ENCODE peak calls at places on chromosomes 7 and 10, in eight cellular contexts. E is stimulated activated CD8-positive, alpha-beta memory T cell treated with anti-CD3 and anti-CD28 coated beads, Interleukin-15, amount 100 ng/mL, for 1 hour; Y is pancreas; I is stimulated activated CD4-positive, alpha-beta T cell treated with anti-CD3 and anti-CD28 coated beads, Interleukin-12 subunit alpha, Interleukin-12 subunit beta, amount 100 ng/mL, for 4 hours; W is psoas muscle; V is RCC 7860; O is uterus; H is lower lobe of right lung. S is an unnamed sample.

GRCh38 chr10:77836299-77836820 is 90.2 kb downstream of the DLG5 start:
- DNase-seq in Y (no peak), E (peak), W (peak), H (peak), O (no peak), V (no peak), I (peak), S (no peak)

GRCh38 chr7:34991938-34992840 is 45.1 kb downstream of the DPY19L1 start:
- DNase-seq in I (peak), E (peak), W (no peak), O (no peak), V (peak), H (no peak), Y (no peak), S (no peak)

GRCh38 chr10:79399242-79399831 is 46.1 kb downstream of the ZCCHC24 start:
- DNase-seq in V (peak), I (no peak), H (peak), W (peak), E (no peak), Y (peak), O (peak), S (peak)

GRCh38 chr7:27202018-27202740 is 2.3 kb upstream of the HOXA13 start:
- DNase-seq in Y (no peak), W (no peak), O (no peak), I (no peak), V (no peak), H (no peak), E (no peak), S (no peak)

GRCh38 chr7:12504144-12504543 is 66.4 kb upstream of the SCIN start:
- DNase-seq in V (no peak), E (no peak), H (no peak), I (no peak), O (no peak), Y (no peak), W (no peak), S (no peak)

GRCh38 chr7:45980181-45980905 is 59.3 kb upstream of the IGFBP3 start:
- DNase-seq in H (no peak), E (no peak), O (no peak), W (no peak), Y (no peak), I (no peak), V (no peak), S (no peak)

GRCh38 chr10:33706191-33706590 is 371.7 kb upstream of the NRP1 start:
- DNase-seq in W (peak), O (peak), V (no peak), E (no peak), H (no peak), Y (no peak), I (no peak), S (no peak)

GRCh38 chr10:123837771-123838170 is 53.8 kb downstream of the CPXM2 start:
- DNase-seq in E (no peak), O (no peak), V (no peak), Y (no peak), H (no peak), I (no peak), W (no peak), S (no peak)

GRCh38 chr10:28806481-28806880 is 129.2 kb downstream of the BAMBI start:
- DNase-seq in E (no peak), O (peak), I (no peak), Y (no peak), W (no peak), V (no peak), H (no peak), S (no peak)

GRCh38 chr10:71848325-71849277 is 2.5 kb downstream of the PSAP start:
- DNase-seq in W (no peak), Y (no peak), E (no peak), V (peak), I (no peak), H (no peak), O (no peak), S (no peak)

GRCh38 chr10:113765910-113766309 is 14.4 kb downstream of the PLEKHS1 start:
- DNase-seq in Y (no peak), I (no peak), E (no peak), H (no peak), W (no peak), V (no peak), O (no peak), S (no peak)

GRCh38 chr7:157547102-157547501 is 210.3 kb downstream of the DNAJB6 start:
- DNase-seq in H (peak), Y (no peak), E (no peak), O (no peak), W (no peak), I (no peak), V (no peak), S (no peak)

GRCh38 chr10:36448760-36449681 is 676.4 kb upstream of the ANKRD30A start:
- DNase-seq in E (no peak), O (no peak), H (no peak), W (no peak), I (no peak), V (no peak), Y (no peak), S (peak)

GRCh38 chr10:130044067-130045061 is 66.3 kb downstream of the C10orf143 start:
- DNase-seq in H (no peak), E (no peak), Y (no peak), V (no peak), I (no peak), O (peak), W (no peak), S (no peak)

GRCh38 chr7:27423290-27423689 is 180.7 kb downstream of the EVX1 start:
- DNase-seq in H (no peak), O (peak), I (no peak), W (no peak), V (no peak), Y (no peak), E (no peak), S (no peak)

GRCh38 chr7:102455596-102455995 is 9.1 kb downstream of the ALKBH4 start:
- DNase-seq in V (no peak), E (no peak), I (no peak), W (no peak), H (no peak), Y (no peak), O (no peak), S (no peak)

GRCh38 chr7:70684173-70684572 is 447.8 kb upstream of the GALNT17 start:
- DNase-seq in E (no peak), Y (no peak), I (no peak), O (no peak), H (no peak), V (no peak), W (no peak), S (no peak)

GRCh38 chr7:127208351-127208750 is 44.4 kb downstream of the GRM8 start:
- DNase-seq in W (no peak), E (no peak), H (no peak), V (no peak), Y (no peak), O (no peak), I (no peak), S (no peak)

GRCh38 chr7:121531175-121532070 is 135.3 kb upstream of the FAM3C start:
- DNase-seq in H (no peak), I (no peak), E (no peak), V (peak), W (no peak), O (no peak), Y (no peak), S (no peak)

GRCh38 chr10:45532501-45532900 is 140.1 kb downstream of the ZFAND4 start:
- DNase-seq in Y (no peak), V (no peak), W (no peak), I (no peak), E (no peak), H (no peak), O (no peak), S (no peak)

GRCh38 chr7:142385528-142386340 is 127.9 kb upstream of the PRSS58 start:
- DNase-seq in Y (no peak), I (peak), H (no peak), V (peak), O (no peak), W (no peak), E (no peak), S (peak)

GRCh38 chr7:157945401-157945800 is 608.6 kb downstream of the DNAJB6 start:
- DNase-seq in V (no peak), I (no peak), Y (no peak), H (no peak), W (no peak), E (no peak), O (no peak), S (no peak)

GRCh38 chr10:26931223-26931622 is 70.5 kb upstream of the ABI1 start:
- DNase-seq in Y (peak), H (no peak), O (no peak), E (no peak), I (no peak), V (no peak), W (no peak), S (no peak)

GRCh38 chr10:38025283-38025682 is 14.8 kb downstream of the ZNF33A start:
- DNase-seq in O (no peak), H (no peak), E (no peak), W (no peak), Y (no peak), I (no peak), V (no peak), S (no peak)

GRCh38 chr10:118926018-118926417 is 103.5 kb upstream of the NANOS1 start:
- DNase-seq in I (no peak), O (no peak), E (no peak), Y (no peak), W (no peak), H (no peak), V (no peak), S (no peak)

GRCh38 chr10:95295031-95295755 is 4.4 kb upstream of the PDLIM1 start:
- DNase-seq in Y (no peak), V (peak), W (peak), I (peak), E (no peak), H (peak), O (no peak), S (no peak)

GRCh38 chr10:93652857-93653256 is 40.5 kb downstream of the PDE6C start:
- DNase-seq in W (no peak), Y (no peak), I (no peak), E (no peak), H (no peak), O (no peak), V (no peak), S (no peak)

S was measured in neuronal stem cell.